ENCODE peak calls at places on chromosomes 16 and 17, in ten cellular contexts. F, Q, E, M, B, X, S, G, H and P are unnamed samples.

GRCh38 chr16:57749872-57750452 is 14.4 kb downstream of the KATNB1 start:
- DNase-seq in F (no peak), Q (no peak), E (no peak), M (no peak), B (no peak), X (no peak), S (no peak), G (no peak), H (no peak), P (no peak)

GRCh38 chr16:5024632-5025031 is 9.1 kb downstream of the NAGPA start:
- DNase-seq in F (no peak), Q (no peak), E (no peak), M (no peak), B (peak; percentile 73), X (no peak), S (peak; percentile 31), G (peak; percentile 37), H (peak; percentile 20), P (peak; percentile 68)

GRCh38 chr16:10206215-10206614 is 24.0 kb upstream of the GRIN2A start:
- DNase-seq in F (no peak), Q (no peak), E (no peak), M (no peak), B (no peak), X (no peak), S (no peak), G (no peak), H (no peak), P (no peak)

GRCh38 chr16:15849209-15849981 is 7.4 kb downstream of the MYH11 start:
- DNase-seq in F (no peak), Q (no peak), E (no peak), M (no peak), B (no peak), X (no peak), S (no peak), G (no peak), H (no peak), P (no peak)

GRCh38 chr17:22266231-22266630 is 573.9 kb downstream of the KCNJ18 start:
- DNase-seq in F (no peak), Q (no peak), E (no peak), M (no peak), B (peak; percentile 17), X (no peak), S (peak; percentile 10), G (no peak), H (no peak), P (no peak)

GRCh38 chr16:84952335-84953050 is 58.8 kb downstream of the ZDHHC7 start:
- DNase-seq in F (peak; percentile 82), Q (peak; percentile 91), E (peak; percentile 63), M (peak; percentile 64), B (peak; percentile 85), X (peak; percentile 42), S (peak; percentile 83), G (peak; percentile 89), H (peak; percentile 74), P (peak; percentile 95)

GRCh38 chr16:85515319-85515745 is 97.8 kb upstream of the GSE1 start:
- DNase-seq in F (no peak), Q (no peak), E (no peak), M (no peak), B (no peak), X (no peak), S (no peak), G (no peak), H (no peak), P (no peak)

GRCh38 chr17:45405250-45406086 is 27.2 kb downstream of the ARHGAP27 start:
- DNase-seq in F (peak; percentile 95), Q (peak; percentile 77), E (no peak), M (no peak), B (no peak), X (no peak), S (peak; percentile 40), G (peak; percentile 97), H (peak; percentile 15), P (peak; percentile 92)

GRCh38 chr17:30246460-30246859 is 11.0 kb upstream of the SLC6A4 start:
- DNase-seq in F (no peak), Q (no peak), E (no peak), M (no peak), B (no peak), X (no peak), S (no peak), G (no peak), H (no peak), P (no peak)

GRCh38 chr16:12904041-12904671 is 2.8 kb downstream of the SHISA9 start:
- DNase-seq in F (no peak), Q (no peak), E (no peak), M (no peak), B (no peak), X (no peak), S (no peak), G (peak; percentile 74), H (no peak), P (no peak)

GRCh38 chr16:49596119-49596518 is 222.5 kb downstream of the C16orf78 start:
- DNase-seq in F (no peak), Q (peak; percentile 25), E (no peak), M (no peak), B (peak; percentile 21), X (no peak), S (no peak), G (peak; percentile 64), H (peak; percentile 39), P (no peak)

GRCh38 chr17:1041746-1042145 is 44.8 kb downstream of the TIMM22 start:
- DNase-seq in F (no peak), Q (no peak), E (no peak), M (peak; percentile 7), B (no peak), X (no peak), S (no peak), G (no peak), H (no peak), P (peak; percentile 12)

GRCh38 chr17:27244481-27245223 is 49.3 kb upstream of the WSB1 start:
- DNase-seq in F (no peak), Q (peak; percentile 70), E (no peak), M (peak; percentile 56), B (no peak), X (no peak), S (peak; percentile 94), G (peak; percentile 33), H (peak; percentile 88), P (peak; percentile 61)

GRCh38 chr17:64180089-64180488 is 50.1 kb upstream of the ERN1 start:
- DNase-seq in F (no peak), Q (no peak), E (no peak), M (no peak), B (no peak), X (no peak), S (peak; percentile 63), G (no peak), H (no peak), P (no peak)

GRCh38 chr17:42178817-42179216 is 2.1 kb downstream of the KCNH4 start:
- DNase-seq in F (no peak), Q (no peak), E (no peak), M (no peak), B (no peak), X (no peak), S (no peak), G (no peak), H (no peak), P (no peak)

GRCh38 chr16:88744839-88745521 is 38.7 kb downstream of the CTU2 start:
- DNase-seq in F (no peak), Q (no peak), E (no peak), M (peak; percentile 36), B (no peak), X (no peak), S (no peak), G (peak; percentile 51), H (no peak), P (no peak)
- H3K4me1 ChIP-seq in F (peaks cover 2% of the 10 kb centered on the region), Q (no peaks in the 10 kb centered on the region), E (peaks cover 35% of the 10 kb centered on the region), M (peaks cover 41% of the 10 kb centered on the region), B (peaks cover 20% of the 10 kb centered on the region), X (peaks cover 33% of the 10 kb centered on the region), S (no peaks in the 10 kb centered on the region), G (peaks cover 10% of the 10 kb centered on the region), H (peaks cover 2% of the 10 kb centered on the region), P (peaks cover 14% of the 10 kb centered on the region)

GRCh38 chr16:27234171-27234570 is 30.8 kb downstream of the KDM8 start:
- DNase-seq in F (no peak), Q (no peak), E (no peak), M (no peak), B (no peak), X (no peak), S (no peak), G (no peak), H (no peak), P (no peak)
- H3K4me1 ChIP-seq in F (no peaks in the 10 kb centered on the region), Q (no peaks in the 10 kb centered on the region), E (peaks cover 87% of the 10 kb centered on the region), M (peaks cover 63% of the 10 kb centered on the region), B (peaks cover 53% of the 10 kb centered on the region), X (peaks cover 95% of the 10 kb centered on the region), S (peaks cover 24% of the 10 kb centered on the region), G (peaks cover 14% of the 10 kb centered on the region), H (peaks cover 21% of the 10 kb centered on the region), P (peaks cover 75% of the 10 kb centered on the region)

GRCh38 chr16:88701541-88702363 is 4.5 kb downstream of the RNF166 start:
- DNase-seq in F (no peak), Q (no peak), E (peak; percentile 20), M (no peak), B (no peak), X (no peak), S (no peak), G (no peak), H (no peak), P (no peak)

GRCh38 chr16:88702364-88703210 is 3.6 kb downstream of the RNF166 start:
- DNase-seq in F (no peak), Q (no peak), E (peak; percentile 25), M (no peak), B (no peak), X (no peak), S (no peak), G (no peak), H (no peak), P (peak; percentile 35)

GRCh38 chr16:88699180-88699579 is 7.0 kb downstream of the RNF166 start:
- DNase-seq in F (no peak), Q (no peak), E (no peak), M (no peak), B (no peak), X (no peak), S (no peak), G (no peak), H (no peak), P (no peak)

GRCh38 chr16:88700322-88700635 is 5.9 kb downstream of the RNF166 start:
- DNase-seq in F (no peak), Q (no peak), E (no peak), M (no peak), B (no peak), X (no peak), S (no peak), G (no peak), H (no peak), P (no peak)

GRCh38 chr16:88700636-88701482 is 5.3 kb downstream of the RNF166 start:
- DNase-seq in F (no peak), Q (peak; percentile 38), E (peak; percentile 95), M (peak; percentile 93), B (peak; percentile 85), X (peak; percentile 92), S (peak; percentile 73), G (no peak), H (peak; percentile 92), P (peak; percentile 88)
- H3K4me1 ChIP-seq in F (no peaks in the 10 kb centered on the region), Q (peaks cover 3% of the 10 kb centered on the region), E (peaks cover 79% of the 10 kb centered on the region), M (peaks cover 63% of the 10 kb centered on the region), B (peaks cover 17% of the 10 kb centered on the region), X (peaks cover 56% of the 10 kb centered on the region), S (peaks cover 7% of the 10 kb centered on the region), G (peaks cover 6% of the 10 kb centered on the region), H (peaks cover 14% of the 10 kb centered on the region), P (peaks cover 16% of the 10 kb centered on the region)

DNA sequence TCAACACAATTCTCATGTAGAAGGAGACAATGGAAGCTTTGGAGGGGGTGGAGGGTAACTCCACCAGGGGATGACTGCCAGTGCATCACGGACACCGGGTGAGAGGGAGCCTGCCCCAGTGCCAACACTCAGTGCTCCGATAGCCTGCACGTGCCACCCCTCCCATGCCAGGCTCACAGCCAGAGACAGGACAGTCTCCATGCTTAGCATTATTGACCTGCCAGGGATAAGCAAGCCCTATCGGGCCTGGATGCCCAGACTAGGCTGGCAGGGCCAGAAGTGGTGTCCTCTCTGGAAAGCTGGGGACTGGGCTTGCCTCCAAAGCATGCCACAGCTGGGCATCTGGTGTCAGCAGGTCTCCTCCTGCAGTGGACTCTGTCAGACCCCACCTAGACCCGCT is 1.6 kb upstream of the RHBDF1 start:
- DNase-seq in F (no peak), Q (no peak), E (no peak), M (peak; percentile 84), B (no peak), X (no peak), S (no peak), G (no peak), H (no peak), P (no peak)
- H3K4me1 ChIP-seq in F (peaks cover 33% of the 10 kb centered on the region), Q (peaks cover 61% of the 10 kb centered on the region), E (peaks cover 33% of the 10 kb centered on the region), M (peaks cover 94% of the 10 kb centered on the region), B (peaks cover 57% of the 10 kb centered on the region), X (peaks cover 25% of the 10 kb centered on the region), S (peaks cover 42% of the 10 kb centered on the region), G (peaks cover 45% of the 10 kb centered on the region), H (peaks cover 52% of the 10 kb centered on the region), P (peaks cover 46% of the 10 kb centered on the region)